ENCODE peak calls at places on chromosomes 12 and 14, in five cellular contexts. Q, V, T, S and X are unnamed samples.

GRCh38 chr12:32586390-32586789 is 92.7 kb upstream of the DNM1L start:
- DNase-seq in V (no peak), T (no peak), Q (peak; percentile 68), S (no peak), X (no peak)

GRCh38 chr14:96275182-96276112 is 19.4 kb downstream of the BDKRB1 start:
- DNase-seq in V (peak; percentile 89), T (peak; percentile 87), Q (peak; percentile 61), S (no peak), X (peak; percentile 35)

GRCh38 chr12:1499351-1499750 is 95.0 kb downstream of the FBXL14 start:
- DNase-seq in S (no peak), V (no peak), T (no peak), Q (peak; percentile 23), X (no peak)

GRCh38 chr14:75523771-75524171 is 1.5 kb downstream of the BATF start:
- DNase-seq in V (no peak), S (no peak), T (no peak), Q (no peak), X (no peak)

GRCh38 chr12:27351476-27351875 is 18.8 kb downstream of the BMAL2 start:
- DNase-seq in T (no peak), V (no peak), Q (no peak), S (no peak), X (no peak)

GRCh38 chr12:57632898-57633825 is at the start of gene B4GALNT1:
- DNase-seq in Q (no peak), S (no peak), T (peak; percentile 89), V (peak; percentile 80), X (peak; percentile 74)

GRCh38 chr14:74634481-74634880 is 22.4 kb upstream of the LTBP2 start:
- DNase-seq in Q (peak; percentile 54), S (no peak), T (no peak), V (no peak), X (no peak)

GRCh38 chr14:34059925-34060746 is 109.3 kb upstream of the EGLN3 start:
- DNase-seq in V (peak; percentile 94), Q (peak; percentile 63), T (peak; percentile 91), S (no peak), X (no peak)

GRCh38 chr14:74019408-74019714 is 212 bp downstream of the BBOF1 start:
- DNase-seq in T (no peak), S (no peak), V (no peak), Q (no peak), X (no peak)

GRCh38 chr14:23339506-23340268 is 13.0 kb downstream of the SLC22A17 start:
- DNase-seq in S (no peak), V (no peak), T (no peak), Q (no peak), X (no peak)

GRCh38 chr12:128818065-128819022 is 5.4 kb downstream of the SLC15A4 start:
- DNase-seq in Q (peak; percentile 79), S (no peak), V (peak; percentile 34), T (no peak), X (no peak)

GRCh38 chr12:96132819-96133218 is 61.4 kb upstream of the ELK3 start:
- DNase-seq in S (no peak), Q (no peak), T (no peak), V (no peak), X (no peak)

GRCh38 chr12:48988030-48988649 is 10.0 kb downstream of the WNT1 start:
- DNase-seq in S (no peak), Q (no peak), T (peak; percentile 87), V (peak; percentile 73), X (peak; percentile 64)

GRCh38 chr12:8697120-8697475 is 693 bp upstream of the RIMKLB start:
- DNase-seq in S (no peak), V (peak; percentile 65), Q (peak; percentile 37), T (peak; percentile 70), X (no peak)

GRCh38 chr14:35883677-35884293 is 57.6 kb downstream of the BRMS1L start:
- DNase-seq in S (no peak), Q (no peak), V (peak; percentile 41), T (peak; percentile 59), X (peak; percentile 8)

GRCh38 chr12:91609283-91609682 is 426.7 kb upstream of the DCN start:
- DNase-seq in Q (no peak), T (no peak), V (peak; percentile 19), S (no peak), X (no peak)

GRCh38 chr14:37114559-37114958 is 57.8 kb downstream of the SLC25A21 start:
- DNase-seq in Q (no peak), V (no peak), S (no peak), T (no peak), X (no peak)

GRCh38 chr14:92970233-92970625 is 47.3 kb downstream of the CHGA start:
- DNase-seq in Q (no peak), T (no peak), V (no peak), S (no peak), X (no peak)

GRCh38 chr12:49911213-49911605 is 7.5 kb upstream of the FAIM2 start:
- DNase-seq in S (no peak), Q (no peak), T (no peak), V (no peak), X (no peak)

GRCh38 chr12:113781415-113782198 is 184.5 kb downstream of the RBM19 start:
- DNase-seq in Q (peak; percentile 23), V (no peak), S (no peak), T (no peak), X (no peak)

GRCh38 chr14:91269076-91269991 is 24.8 kb upstream of the GPR68 start:
- DNase-seq in T (no peak), V (no peak), S (no peak), Q (no peak), X (no peak)

GRCh38 chr14:101823081-101823480 is 61.6 kb downstream of the PPP2R5C start:
- DNase-seq in S (no peak), T (no peak), V (peak; percentile 27), Q (no peak), X (no peak)

GRCh38 chr14:104103061-104104005 is 17.8 kb downstream of the ASPG start:
- DNase-seq in S (no peak), Q (no peak), V (no peak), T (peak; percentile 44), X (no peak)

GRCh38 chr12:78562358-78563205 is 302.0 kb upstream of the SYT1 start:
- DNase-seq in Q (no peak), S (no peak), V (no peak), T (no peak), X (peak; percentile 30)

GRCh38 chr14:65356327-65356836 is 56.1 kb upstream of the FUT8 start:
- DNase-seq in S (peak; percentile 66), T (no peak), Q (peak; percentile 85), V (peak; percentile 54), X (peak; percentile 87)

GRCh38 chr14:36132826-36133225 is 43.7 kb downstream of the PTCSC3 start:
- DNase-seq in T (no peak), S (no peak), V (no peak), Q (no peak), X (no peak)

GRCh38 chr14:51922624-51923023 is 62.2 kb downstream of the GNG2 start:
- DNase-seq in Q (peak; percentile 36), S (no peak), T (peak; percentile 69), V (peak; percentile 31), X (no peak)

GRCh38 chr12:11695321-11695720 is 45.8 kb downstream of the ETV6 start:
- DNase-seq in T (no peak), V (no peak), Q (peak; percentile 79), S (no peak), X (no peak)
- H4K20me1 ChIP-seq in T (no peaks in the 10 kb centered on the region), V (no peaks in the 10 kb centered on the region), Q (peaks cover 83% of the 10 kb centered on the region), S (peaks cover 5% of the 10 kb centered on the region), X (no peaks in the 10 kb centered on the region)

GRCh38 chr12:130490674-130491073 is 153.0 kb downstream of the PIWIL1 start:
- DNase-seq in S (no peak), T (no peak), V (no peak), Q (no peak), X (no peak)
- H3K9me3 ChIP-seq in S (no peaks in the 10 kb centered on the region), T (no peaks in the 10 kb centered on the region), V (no peaks in the 10 kb centered on the region), Q (peaks cover 6% of the 10 kb centered on the region), X (no peaks in the 10 kb centered on the region)

GRCh38 chr12:60752589-60752988 is 1156.8 kb downstream of the SLC16A7 start:
- DNase-seq in T (no peak), Q (no peak), S (no peak), V (no peak), X (peak; percentile 29)
- H3K4me1 ChIP-seq in T (no peaks in the 10 kb centered on the region), Q (no peaks in the 10 kb centered on the region), S (no peaks in the 10 kb centered on the region), V (no peaks in the 10 kb centered on the region), X (no peaks in the 10 kb centered on the region)

DNA sequence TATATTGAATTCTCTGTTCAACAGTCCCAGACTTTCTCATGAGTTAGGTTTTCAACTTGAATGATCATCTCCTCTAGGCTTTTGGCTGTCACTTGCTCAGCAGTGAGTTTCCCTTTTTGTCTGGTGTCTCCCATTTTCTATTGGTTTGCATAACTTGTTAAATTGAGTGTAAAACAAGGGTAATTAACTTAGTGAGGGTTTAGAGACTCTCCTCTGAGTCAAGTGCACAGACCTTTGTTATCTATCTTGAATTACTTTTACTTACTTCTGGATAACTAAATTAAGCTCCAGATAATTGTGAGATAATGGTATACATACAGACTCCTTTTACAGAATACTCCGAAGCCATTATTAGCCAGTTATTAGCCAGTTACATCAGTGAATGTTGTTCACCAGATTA is 22.0 kb downstream of the MLXIP start:
- DNase-seq in T (no peak), S (no peak), V (no peak), Q (no peak), X (no peak)
- H4K20me1 ChIP-seq in T (peaks cover 7% of the 10 kb centered on the region), S (peaks cover 3% of the 10 kb centered on the region), V (no peaks in the 10 kb centered on the region), Q (peaks cover 57% of the 10 kb centered on the region), X (no peaks in the 10 kb centered on the region)

DNA sequence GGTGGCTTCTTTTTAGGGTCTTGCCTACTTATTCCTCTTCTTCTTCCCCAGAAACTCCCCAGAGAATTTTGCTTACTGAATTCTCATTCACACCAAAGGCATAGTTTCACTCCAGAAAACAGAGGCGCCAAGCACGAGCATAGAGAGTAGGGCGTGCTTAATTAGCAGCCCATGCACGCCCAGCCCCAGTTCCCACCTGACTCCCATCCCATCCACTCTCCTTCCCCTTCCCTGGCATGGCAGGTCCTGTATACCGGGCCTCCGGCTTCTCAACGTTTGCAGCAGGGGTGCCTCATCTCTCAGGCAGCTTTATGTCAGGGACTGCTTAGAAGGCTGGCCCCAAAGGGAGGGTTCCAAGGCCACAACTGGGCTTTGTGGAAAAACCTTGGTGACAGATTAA is 62.7 kb downstream of the ACTN1 start:
- DNase-seq in Q (no peak), T (no peak), V (no peak), S (no peak), X (no peak)
- H3K9me3 ChIP-seq in Q (no peaks in the 10 kb centered on the region), T (no peaks in the 10 kb centered on the region), V (no peaks in the 10 kb centered on the region), S (no peaks in the 10 kb centered on the region), X (no peaks in the 10 kb centered on the region)

DNA sequence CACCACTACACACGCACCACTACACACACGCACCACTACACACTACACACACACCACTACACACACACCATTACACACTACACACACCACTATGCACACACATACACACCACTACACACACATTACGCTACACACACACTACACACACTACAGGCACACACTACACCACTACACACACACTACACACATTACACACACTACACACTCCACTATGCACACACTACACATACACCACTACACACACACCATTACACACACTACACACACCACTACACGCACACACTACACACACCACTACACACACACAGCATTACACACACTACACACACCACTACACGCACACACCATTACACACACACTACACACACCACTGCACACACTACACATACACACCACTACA is 12.7 kb downstream of the NOC4L start:
- DNase-seq in V (no peak), S (no peak), Q (no peak), T (no peak), X (no peak)
- H3K4me1 ChIP-seq in V (no peaks in the 10 kb centered on the region), S (no peaks in the 10 kb centered on the region), Q (no peaks in the 10 kb centered on the region), T (no peaks in the 10 kb centered on the region), X (no peaks in the 10 kb centered on the region)

GRCh38 chr12:65926119-65927004 is 102.1 kb downstream of the HMGA2 start:
- DNase-seq in Q (no peak), V (peak; percentile 26), T (peak; percentile 43), S (no peak), X (no peak)
- H4K20me1 ChIP-seq in Q (peaks cover 73% of the 10 kb centered on the region), V (no peaks in the 10 kb centered on the region), T (peaks cover 23% of the 10 kb centered on the region), S (no peaks in the 10 kb centered on the region), X (no peaks in the 10 kb centered on the region)

GRCh38 chr14:60645191-60645590 is 4.1 kb downstream of the SIX1 start:
- DNase-seq in S (no peak), T (no peak), V (no peak), Q (no peak), X (peak; percentile 80)
- H3K9me3 ChIP-seq in S (no peaks in the 10 kb centered on the region), T (no peaks in the 10 kb centered on the region), V (no peaks in the 10 kb centered on the region), Q (no peaks in the 10 kb centered on the region), X (no peaks in the 10 kb centered on the region)